ENCODE peak calls at places on chromosomes 7 and 10, in ten cellular contexts. X, K, Q, Y, V, F, D, N, J and W are unnamed samples.

GRCh38 chr7:47188653-47189315 is 393.1 kb downstream of the TNS3 start:
- DNase-seq in Y (no peak), F (no peak), K (no peak), V (no peak), N (no peak), D (no peak), J (no peak), X (no peak), Q (peak), W (no peak)

GRCh38 chr7:36982749-36983148 is 258.5 kb upstream of the AOAH start:
- DNase-seq in Y (no peak), N (no peak), J (no peak), V (no peak), K (no peak), X (no peak), D (no peak), F (no peak), Q (no peak), W (no peak)

GRCh38 chr10:70432101-70432500 is 9.4 kb downstream of the NODAL start:
- DNase-seq in F (no peak), Y (no peak), J (no peak), K (no peak), Q (no peak), N (no peak), X (no peak), D (no peak), V (no peak), W (no peak)

GRCh38 chr10:28984431-28984830 is 304.4 kb upstream of the LYZL1 start:
- DNase-seq in V (peak), J (no peak), K (no peak), D (no peak), F (no peak), X (no peak), N (peak), Q (peak), Y (no peak), W (no peak)

GRCh38 chr10:22437620-22438588 is 92.6 kb downstream of the SPAG6 start:
- DNase-seq in V (peak), Y (no peak), F (no peak), N (peak), J (no peak), Q (no peak), X (peak), K (peak), D (peak), W (peak)

GRCh38 chr10:13585195-13585751 is 1.5 kb upstream of the PRPF18 start:
- DNase-seq in F (no peak), J (no peak), K (no peak), N (no peak), X (no peak), V (no peak), Q (no peak), D (no peak), Y (no peak), W (no peak)

GRCh38 chr10:78301891-78302738 is 268.5 kb downstream of the RPS24 start:
- DNase-seq in F (no peak), Q (no peak), X (peak), V (no peak), J (no peak), Y (no peak), K (no peak), D (no peak), N (peak), W (no peak)

GRCh38 chr10:110404374-110404773 is 93.3 kb upstream of the DUSP5 start:
- DNase-seq in K (no peak), J (no peak), Y (no peak), V (no peak), N (no peak), X (no peak), D (no peak), F (no peak), Q (no peak), W (no peak)

GRCh38 chr10:110069502-110069982 is 61.8 kb downstream of the ADD3 start:
- DNase-seq in K (no peak), Q (no peak), N (no peak), Y (peak), F (no peak), V (no peak), J (no peak), D (no peak), X (no peak), W (no peak)

GRCh38 chr10:97825020-97825739 is 24.5 kb upstream of the GOLGA7B start:
- DNase-seq in V (no peak), K (no peak), N (no peak), Y (no peak), Q (no peak), J (no peak), X (no peak), D (no peak), F (no peak), W (no peak)

GRCh38 chr10:30834636-30835035 is 197.0 kb downstream of the ZNF438 start:
- DNase-seq in D (no peak), N (no peak), F (peak), Q (no peak), Y (no peak), V (no peak), J (no peak), K (no peak), X (no peak), W (no peak)

GRCh38 chr10:94403034-94403822 is 887 bp downstream of the TBC1D12 start:
- DNase-seq in Q (peak), N (peak), Y (peak), F (peak), K (no peak), D (no peak), V (peak), X (peak), J (no peak), W (peak)

GRCh38 chr7:134792968-134793367 is 13.5 kb downstream of the CALD1 start:
- DNase-seq in V (peak), N (peak), D (no peak), Y (no peak), X (no peak), F (no peak), K (no peak), Q (peak), J (no peak), W (no peak)

GRCh38 chr10:113454341-113455061 is 98.4 kb upstream of the HABP2 start:
- DNase-seq in X (no peak), Q (peak), N (peak), F (peak), K (no peak), V (peak), Y (peak), J (peak), D (no peak), W (no peak)

GRCh38 chr7:47100815-47101435 is 481.0 kb downstream of the TNS3 start:
- DNase-seq in N (peak), K (no peak), D (no peak), X (peak), J (peak), V (peak), Q (peak), Y (no peak), F (peak), W (no peak)

GRCh38 chr7:79820387-79820786 is 314.2 kb upstream of the GNAI1 start:
- DNase-seq in Y (no peak), N (peak), K (no peak), V (peak), Q (peak), F (peak), X (no peak), D (no peak), J (no peak), W (no peak)